ENCODE peak calls at places on chromosome 15, in nine cellular contexts. J is mucosa of descending colon, P is foreskin fibroblast, C is right lobe of liver, Q is psoas muscle, D is thoracic aorta, Z is fibroblast of lung, A is tibial artery, H is spleen. R is an unnamed sample.

GRCh38 chr15:35293353-35294130 is 208.4 kb upstream of the NANOGP8 start:
- DNase-seq in P (peak; percentile 73), A (no peak), Q (no peak), J (no peak), D (no peak), H (no peak), Z (peak; percentile 70), C (no peak), R (peak; percentile 84)

GRCh38 chr15:81856627-81857026 is 189.2 kb downstream of the MEX3B start:
- DNase-seq in H (no peak), P (no peak), Z (no peak), Q (no peak), A (no peak), J (no peak), C (no peak), D (no peak), R (no peak)

GRCh38 chr15:89230277-89230676 is 8.9 kb upstream of the RLBP1 start:
- DNase-seq in Z (no peak), A (no peak), D (no peak), C (no peak), Q (no peak), J (no peak), P (no peak), H (no peak), R (no peak)

GRCh38 chr15:58346361-58346760 is 85.4 kb upstream of the LIPC start:
- DNase-seq in C (no peak), P (peak; percentile 74), A (no peak), Z (no peak), J (no peak), Q (no peak), H (no peak), D (no peak), R (no peak)

GRCh38 chr15:33675246-33675645 is 293.1 kb upstream of the CHRM5 start:
- DNase-seq in D (no peak), Z (peak; percentile 32), P (no peak), C (no peak), Q (no peak), H (no peak), J (no peak), A (no peak), R (peak; percentile 62)

GRCh38 chr15:64067564-64068030 is 21.3 kb upstream of the DAPK2 start:
- DNase-seq in P (no peak), Z (peak; percentile 59), A (peak; percentile 73), J (peak; percentile 84), Q (peak; percentile 68), C (peak; percentile 67), D (no peak), H (peak; percentile 76), R (peak; percentile 61)

GRCh38 chr15:74789171-74789627 is 7.3 kb downstream of the CSK start:
- DNase-seq in A (no peak), H (peak; percentile 90), J (peak; percentile 82), D (no peak), Z (no peak), Q (no peak), C (peak; percentile 86), P (no peak), R (no peak)

GRCh38 chr15:98416222-98416835 is 232.0 kb upstream of the IGF1R start:
- DNase-seq in D (no peak), J (no peak), Z (no peak), H (no peak), C (no peak), Q (no peak), A (no peak), P (no peak), R (no peak)

GRCh38 chr15:89127054-89127702 is 38.9 kb downstream of the ABHD2 start:
- DNase-seq in H (no peak), C (peak; percentile 49), P (no peak), Z (no peak), A (peak; percentile 42), Q (peak; percentile 82), D (no peak), J (no peak), R (peak; percentile 29)

GRCh38 chr15:33722005-33722672 is 246.2 kb upstream of the CHRM5 start:
- DNase-seq in D (no peak), C (no peak), Q (no peak), P (peak; percentile 74), H (no peak), Z (peak; percentile 40), A (no peak), J (no peak), R (peak; percentile 95)

GRCh38 chr15:89515477-89515876 is 19.1 kb upstream of the RHCG start:
- DNase-seq in H (no peak), Z (no peak), J (no peak), Q (no peak), C (no peak), P (no peak), A (no peak), D (no peak), R (no peak)

DNA sequence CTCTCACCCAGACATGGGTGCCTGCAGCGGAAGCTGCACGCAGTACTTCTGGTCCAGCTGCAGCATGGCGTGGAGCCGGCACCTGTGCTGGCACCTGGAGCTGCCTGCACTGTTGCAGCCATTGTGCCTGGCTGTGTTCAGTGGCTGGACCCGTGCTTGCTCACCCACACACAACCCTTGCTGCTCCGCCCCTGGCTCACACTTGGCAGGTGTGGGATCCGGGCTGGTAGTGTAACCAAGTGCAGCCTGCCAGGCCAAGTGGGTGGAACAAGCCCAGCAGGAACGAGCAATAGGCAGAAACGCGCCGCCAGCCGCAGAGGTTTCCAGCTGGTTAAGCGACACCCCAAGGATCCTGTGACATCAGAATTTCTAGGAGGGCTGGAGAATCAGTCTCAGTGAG is 11.2 kb upstream of the SCAPER start:
- DNase-seq in Z (no peak), P (no peak), C (no peak), H (no peak), J (no peak), Q (no peak), A (no peak), D (no peak), R (no peak)
- H3K4me3 ChIP-seq in Z (no peak overlapping the region), P (no peak overlapping the region), C (no peak overlapping the region), H (no peak overlapping the region), J (no peak overlapping the region), Q (no peak overlapping the region), A (no peak overlapping the region), D (no peak overlapping the region), R (no peak overlapping the region)

GRCh38 chr15:42091753-42092665 is 2.4 kb downstream of the PLA2G4D start:
- DNase-seq in Q (no peak), D (no peak), J (no peak), P (no peak), H (no peak), C (no peak), Z (no peak), A (no peak), R (no peak)

GRCh38 chr15:42097018-42097417 is 2.7 kb upstream of the PLA2G4D start:
- DNase-seq in Z (no peak), H (no peak), J (no peak), C (no peak), D (no peak), P (no peak), A (no peak), Q (no peak), R (no peak)

GRCh38 chr15:42092666-42093445 is 1.5 kb downstream of the PLA2G4D start:
- DNase-seq in C (no peak), Z (no peak), D (no peak), P (no peak), J (no peak), H (no peak), A (no peak), Q (peak; percentile 79), R (peak; percentile 6)

GRCh38 chr15:42093966-42094365 is 396 bp downstream of the PLA2G4D start:
- DNase-seq in A (no peak), H (no peak), J (no peak), Q (no peak), P (no peak), D (no peak), C (no peak), Z (no peak), R (no peak)

GRCh38 chr15:42094512-42094963 is at the start of gene PLA2G4D:
- DNase-seq in H (no peak), C (no peak), Q (no peak), Z (no peak), J (no peak), A (no peak), P (no peak), D (no peak), R (no peak)
- TF ChIP-seq CTCF in H (no peak), C (no peak), Q (no peak), Z (no peak), J (no peak), A (no peak), P (no peak), D (no peak), R (no peak)

GRCh38 chr15:48928877-48929538 is 34.7 kb downstream of the SHC4 start:
- DNase-seq in P (no peak), H (no peak), C (no peak), D (no peak), Z (no peak), A (no peak), J (no peak), Q (no peak), R (peak; percentile 50)

GRCh38 chr15:48930735-48931134 is 33.0 kb downstream of the SHC4 start:
- DNase-seq in D (no peak), A (no peak), C (no peak), J (no peak), P (no peak), Q (no peak), Z (no peak), H (no peak), R (no peak)

GRCh38 chr15:48925714-48926223 is 38.0 kb downstream of the SHC4 start:
- DNase-seq in Z (peak; percentile 90), H (no peak), C (no peak), P (peak; percentile 89), A (no peak), Q (no peak), D (no peak), J (no peak), R (peak; percentile 98)

GRCh38 chr15:48927181-48927580 is 36.5 kb downstream of the SHC4 start:
- DNase-seq in Q (no peak), A (no peak), D (no peak), C (no peak), H (no peak), Z (no peak), J (no peak), P (no peak), R (no peak)

GRCh38 chr15:48929611-48930170 is 34.0 kb downstream of the SHC4 start:
- DNase-seq in J (no peak), Z (no peak), C (no peak), A (no peak), D (no peak), P (no peak), Q (no peak), H (no peak), R (no peak)
- H3K4me3 ChIP-seq in J (no peak overlapping the region), Z (no peak overlapping the region), C (no peak overlapping the region), A (no peak overlapping the region), D (no peak overlapping the region), P (no peak overlapping the region), Q (no peak overlapping the region), H (no peak overlapping the region), R (no peak overlapping the region)

DNA sequence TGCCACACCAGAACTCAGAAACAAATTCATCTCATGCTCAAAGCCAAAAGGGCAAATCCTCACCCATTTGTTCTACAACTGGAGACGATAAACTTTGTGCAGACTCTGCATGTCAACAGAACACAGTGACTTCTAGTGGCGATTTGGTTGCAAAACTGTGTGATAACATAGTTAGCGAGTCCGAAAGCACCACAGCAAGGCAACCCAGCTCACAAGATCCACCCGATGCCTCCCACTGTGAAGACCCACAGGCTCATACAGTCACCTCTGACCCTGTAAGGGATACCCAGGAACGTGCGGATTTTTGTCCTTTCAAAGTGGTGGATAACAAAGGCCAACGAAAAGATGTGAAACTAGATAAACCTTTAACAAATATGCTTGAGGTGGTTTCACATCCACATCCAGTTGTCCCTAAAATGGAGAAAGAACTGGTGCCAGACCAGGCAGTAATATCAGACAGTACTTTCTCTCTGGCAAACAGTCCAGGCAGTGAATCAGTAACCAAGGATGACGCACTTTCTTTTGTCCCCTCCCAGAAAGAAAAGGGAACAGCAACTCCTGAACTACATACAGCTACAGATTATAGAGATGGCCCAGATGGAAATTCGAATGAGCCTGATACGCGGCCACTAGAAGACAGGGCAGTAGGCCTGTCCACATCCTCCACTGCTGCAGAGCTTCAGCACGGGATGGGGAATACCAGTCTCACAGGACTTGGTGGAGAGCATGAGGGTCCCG is 199.7 kb downstream of the AKAP13 start:
- DNase-seq in A (no peak), C (peak; percentile 84), Q (no peak), D (no peak), Z (no peak), J (peak; percentile 82), P (no peak), H (no peak), R (peak; percentile 86)
- TF ChIP-seq CTCF in A (no peak), C (peak; percentile 23), Q (no peak), D (no peak), Z (no peak), J (no peak), P (no peak), H (no peak), R (no peak)

R was measured in fibroblast of mammary gland.